ENCODE peak calls at places on chromosomes 7 and 10, in seven cellular contexts. H, W, M, T, O, G and N are unnamed samples.
A peak's percentile ranks its signal among the peaks of the same experiment; 100 is the strongest.

GRCh38 chr10:112562803-112563663 is 116.0 kb downstream of the VTI1A start:
- DNase-seq in H (peak; percentile 8), W (no peak), M (no peak), T (no peak), O (no peak), G (peak; percentile 60), N (no peak)

GRCh38 chr10:79129361-79129997 is 60.7 kb downstream of the ZMIZ1 start:
- DNase-seq in H (no peak), W (no peak), M (no peak), T (peak; percentile 69), O (peak; percentile 68), G (no peak), N (no peak)

GRCh38 chr10:77267703-77268630 is 369.6 kb downstream of the KCNMA1 start:
- DNase-seq in H (no peak), W (no peak), M (no peak), T (no peak), O (peak; percentile 34), G (no peak), N (no peak)

GRCh38 chr7:16918288-16918895 is 36.6 kb upstream of the AGR3 start:
- DNase-seq in H (peak; percentile 72), W (no peak), M (no peak), T (peak; percentile 35), O (peak; percentile 36), G (peak; percentile 10), N (no peak)

GRCh38 chr10:84118395-84119006 is 20.8 kb upstream of the GHITM start:
- DNase-seq in H (no peak), W (no peak), M (no peak), T (peak; percentile 57), O (peak; percentile 75), G (no peak), N (no peak)

GRCh38 chr7:47536705-47537611 is 45.0 kb downstream of the TNS3 start:
- DNase-seq in H (no peak), W (no peak), M (no peak), T (no peak), O (no peak), G (no peak), N (peak; percentile 25)

GRCh38 chr7:146698995-146699610 is 582.5 kb downstream of the CNTNAP2 start:
- DNase-seq in H (no peak), W (no peak), M (no peak), T (no peak), O (no peak), G (no peak), N (no peak)

GRCh38 chr7:121002755-121003114 is 14.2 kb downstream of the CPED1 start:
- DNase-seq in H (no peak), W (no peak), M (no peak), T (no peak), O (no peak), G (no peak), N (no peak)

GRCh38 chr10:47241946-47242900 is 57.8 kb upstream of the GDF10 start:
- DNase-seq in H (no peak), W (no peak), M (no peak), T (no peak), O (no peak), G (no peak), N (no peak)

GRCh38 chr7:66576646-66577045 is 52.0 kb upstream of the KCTD7 start:
- DNase-seq in H (no peak), W (no peak), M (no peak), T (no peak), O (no peak), G (no peak), N (no peak)